ENCODE peak calls at places on chromosomes 3 and 15, in nine cellular contexts. One of them, this sample, is unnamed.

GRCh38 chr15:70328137-70329115 is 230.7 kb upstream of the TLE3 start:
- DNase-seq in A549: no peak
- DNase-seq in Karpas-422: no peak
- DNase-seq in substantia nigra: no peak
- DNase-seq in CD8-positive, alpha-beta memory T cell: no peak
- DNase-seq in adrenal gland: peak; percentile 62
- DNase-seq in tibial nerve: peak; percentile 58
- DNase-seq in H9: no peak
- DNase-seq in transverse colon: peak; percentile 43
- DNase-seq in this sample: peak; percentile 64

GRCh38 chr15:58433597-58434333 is 2.0 kb downstream of the LIPC start:
- DNase-seq in A549: no peak
- DNase-seq in Karpas-422: no peak
- DNase-seq in substantia nigra: no peak
- DNase-seq in CD8-positive, alpha-beta memory T cell: no peak
- DNase-seq in adrenal gland: peak; percentile 56
- DNase-seq in tibial nerve: no peak
- DNase-seq in H9: no peak
- DNase-seq in transverse colon: no peak
- DNase-seq in this sample: peak; percentile 84

GRCh38 chr3:30914696-30915095 is 20.2 kb upstream of the GADL1 start:
- DNase-seq in A549: no peak
- DNase-seq in Karpas-422: no peak
- DNase-seq in substantia nigra: no peak
- DNase-seq in CD8-positive, alpha-beta memory T cell: no peak
- DNase-seq in adrenal gland: no peak
- DNase-seq in tibial nerve: no peak
- DNase-seq in H9: no peak
- DNase-seq in transverse colon: no peak
- DNase-seq in this sample: no peak

GRCh38 chr3:151371531-151371930 is 13.0 kb downstream of the P2RY12 start:
- DNase-seq in A549: no peak
- DNase-seq in Karpas-422: no peak
- DNase-seq in substantia nigra: no peak
- DNase-seq in CD8-positive, alpha-beta memory T cell: no peak
- DNase-seq in adrenal gland: no peak
- DNase-seq in tibial nerve: no peak
- DNase-seq in H9: no peak
- DNase-seq in transverse colon: no peak
- DNase-seq in this sample: no peak

GRCh38 chr3:187319699-187320302 is 28.3 kb upstream of the MASP1 start:
- DNase-seq in A549: peak; percentile 33
- DNase-seq in Karpas-422: peak; percentile 92
- DNase-seq in substantia nigra: peak; percentile 51
- DNase-seq in CD8-positive, alpha-beta memory T cell: peak; percentile 30
- DNase-seq in adrenal gland: peak; percentile 92
- DNase-seq in tibial nerve: peak; percentile 59
- DNase-seq in H9: peak; percentile 85
- DNase-seq in transverse colon: peak; percentile 76
- DNase-seq in this sample: no peak

GRCh38 chr3:182259579-182259978 is 533.7 kb upstream of the ATP11B start:
- DNase-seq in A549: no peak
- DNase-seq in Karpas-422: no peak
- DNase-seq in substantia nigra: peak; percentile 46
- DNase-seq in CD8-positive, alpha-beta memory T cell: no peak
- DNase-seq in adrenal gland: no peak
- DNase-seq in tibial nerve: peak; percentile 37
- DNase-seq in H9: peak; percentile 66
- DNase-seq in transverse colon: no peak
- DNase-seq in this sample: no peak

GRCh38 chr15:77753238-77753873 is 120.6 kb upstream of the LINGO1 start:
- DNase-seq in A549: no peak
- DNase-seq in Karpas-422: peak; percentile 63
- DNase-seq in substantia nigra: no peak
- DNase-seq in CD8-positive, alpha-beta memory T cell: no peak
- DNase-seq in adrenal gland: no peak
- DNase-seq in tibial nerve: no peak
- DNase-seq in H9: peak; percentile 70
- DNase-seq in transverse colon: no peak
- DNase-seq in this sample: no peak

GRCh38 chr3:50205719-50206276 is 727 bp downstream of the SLC38A3 start:
- DNase-seq in A549: no peak
- DNase-seq in Karpas-422: peak; percentile 66
- DNase-seq in substantia nigra: peak; percentile 15
- DNase-seq in CD8-positive, alpha-beta memory T cell: no peak
- DNase-seq in adrenal gland: no peak
- DNase-seq in tibial nerve: no peak
- DNase-seq in H9: peak; percentile 86
- DNase-seq in transverse colon: peak; percentile 26
- DNase-seq in this sample: no peak

GRCh38 chr3:188391597-188391996 is 237.6 kb downstream of the LPP start:
- DNase-seq in A549: no peak
- DNase-seq in Karpas-422: no peak
- DNase-seq in substantia nigra: no peak
- DNase-seq in CD8-positive, alpha-beta memory T cell: no peak
- DNase-seq in adrenal gland: no peak
- DNase-seq in tibial nerve: no peak
- DNase-seq in H9: no peak
- DNase-seq in transverse colon: no peak
- DNase-seq in this sample: no peak

GRCh38 chr3:194330579-194330978 is 20.5 kb downstream of the CPN2 start:
- DNase-seq in A549: no peak
- DNase-seq in Karpas-422: no peak
- DNase-seq in substantia nigra: no peak
- DNase-seq in CD8-positive, alpha-beta memory T cell: no peak
- DNase-seq in adrenal gland: peak; percentile 73
- DNase-seq in tibial nerve: no peak
- DNase-seq in H9: no peak
- DNase-seq in transverse colon: no peak
- DNase-seq in this sample: no peak

GRCh38 chr15:57502116-57502515 is 89.6 kb upstream of the MYZAP start:
- DNase-seq in A549: no peak
- DNase-seq in Karpas-422: no peak
- DNase-seq in substantia nigra: no peak
- DNase-seq in CD8-positive, alpha-beta memory T cell: no peak
- DNase-seq in adrenal gland: no peak
- DNase-seq in tibial nerve: no peak
- DNase-seq in H9: no peak
- DNase-seq in transverse colon: no peak
- DNase-seq in this sample: no peak

GRCh38 chr3:172135766-172136729 is 96.7 kb downstream of the FNDC3B start:
- DNase-seq in A549: no peak
- DNase-seq in Karpas-422: no peak
- DNase-seq in substantia nigra: no peak
- DNase-seq in CD8-positive, alpha-beta memory T cell: no peak
- DNase-seq in adrenal gland: no peak
- DNase-seq in tibial nerve: no peak
- DNase-seq in H9: peak; percentile 63
- DNase-seq in transverse colon: no peak
- DNase-seq in this sample: no peak

GRCh38 chr3:27638604-27639003 is 83.5 kb downstream of the EOMES start:
- DNase-seq in A549: no peak
- DNase-seq in Karpas-422: no peak
- DNase-seq in substantia nigra: no peak
- DNase-seq in CD8-positive, alpha-beta memory T cell: no peak
- DNase-seq in adrenal gland: no peak
- DNase-seq in tibial nerve: no peak
- DNase-seq in H9: no peak
- DNase-seq in transverse colon: no peak
- DNase-seq in this sample: no peak

GRCh38 chr3:20141841-20142240 is 44.2 kb downstream of the SGO1 start:
- DNase-seq in A549: no peak
- DNase-seq in Karpas-422: no peak
- DNase-seq in substantia nigra: peak; percentile 81
- DNase-seq in CD8-positive, alpha-beta memory T cell: no peak
- DNase-seq in adrenal gland: no peak
- DNase-seq in tibial nerve: peak; percentile 29
- DNase-seq in H9: peak; percentile 36
- DNase-seq in transverse colon: no peak
- DNase-seq in this sample: no peak

DNA sequence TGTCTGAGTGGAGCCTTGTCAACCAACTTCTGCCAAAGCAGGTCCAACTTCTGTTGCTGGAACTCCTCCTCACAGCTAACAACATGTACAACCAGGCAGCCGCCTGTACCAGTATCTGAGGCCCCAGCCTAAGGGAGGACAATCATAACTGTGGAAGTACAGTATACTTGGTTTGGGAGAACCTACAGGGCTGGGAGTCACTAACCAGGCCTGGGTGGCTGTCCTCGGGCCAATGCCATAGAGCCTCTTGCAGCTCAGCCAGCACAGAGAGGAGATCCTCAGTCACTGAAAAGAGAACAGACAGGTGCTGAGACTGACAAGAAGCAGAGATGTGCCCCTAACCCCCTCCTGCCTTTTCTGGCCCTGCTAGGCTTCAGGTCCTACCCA is 1.2 kb downstream of the DALRD3 start:
- DNase-seq in A549: no peak
- DNase-seq in Karpas-422: no peak
- DNase-seq in substantia nigra: no peak
- DNase-seq in CD8-positive, alpha-beta memory T cell: no peak
- DNase-seq in adrenal gland: no peak
- DNase-seq in tibial nerve: no peak
- DNase-seq in H9: no peak
- DNase-seq in transverse colon: no peak
- DNase-seq in this sample: no peak
- H3K27ac ChIP-seq in A549: peak overlapping the region; percentile 93
- H3K27ac ChIP-seq in Karpas-422: peak overlapping the region; percentile 93
- H3K27ac ChIP-seq in substantia nigra: no peak overlapping the region
- H3K27ac ChIP-seq in CD8-positive, alpha-beta memory T cell: no peak overlapping the region
- H3K27ac ChIP-seq in adrenal gland: peak overlapping the region; percentile 73
- H3K27ac ChIP-seq in tibial nerve: peak overlapping the region; percentile 85
- H3K27ac ChIP-seq in H9: no peak overlapping the region
- H3K27ac ChIP-seq in transverse colon: peak overlapping the region; percentile 99
- H3K27ac ChIP-seq in this sample: peak overlapping the region; percentile 70

GRCh38 chr3:52546111-52546901 is 9.9 kb downstream of the UQCC5 start:
- DNase-seq in A549: no peak
- DNase-seq in Karpas-422: no peak
- DNase-seq in substantia nigra: no peak
- DNase-seq in CD8-positive, alpha-beta memory T cell: no peak
- DNase-seq in adrenal gland: no peak
- DNase-seq in tibial nerve: no peak
- DNase-seq in H9: no peak
- DNase-seq in transverse colon: no peak
- DNase-seq in this sample: no peak
- H3K27ac ChIP-seq in A549: no peak overlapping the region
- H3K27ac ChIP-seq in Karpas-422: no peak overlapping the region
- H3K27ac ChIP-seq in substantia nigra: peak overlapping the region; percentile 39
- H3K27ac ChIP-seq in CD8-positive, alpha-beta memory T cell: no peak overlapping the region
- H3K27ac ChIP-seq in adrenal gland: no peak overlapping the region
- H3K27ac ChIP-seq in tibial nerve: no peak overlapping the region
- H3K27ac ChIP-seq in H9: no peak overlapping the region
- H3K27ac ChIP-seq in transverse colon: no peak overlapping the region
- H3K27ac ChIP-seq in this sample: no peak overlapping the region

DNA sequence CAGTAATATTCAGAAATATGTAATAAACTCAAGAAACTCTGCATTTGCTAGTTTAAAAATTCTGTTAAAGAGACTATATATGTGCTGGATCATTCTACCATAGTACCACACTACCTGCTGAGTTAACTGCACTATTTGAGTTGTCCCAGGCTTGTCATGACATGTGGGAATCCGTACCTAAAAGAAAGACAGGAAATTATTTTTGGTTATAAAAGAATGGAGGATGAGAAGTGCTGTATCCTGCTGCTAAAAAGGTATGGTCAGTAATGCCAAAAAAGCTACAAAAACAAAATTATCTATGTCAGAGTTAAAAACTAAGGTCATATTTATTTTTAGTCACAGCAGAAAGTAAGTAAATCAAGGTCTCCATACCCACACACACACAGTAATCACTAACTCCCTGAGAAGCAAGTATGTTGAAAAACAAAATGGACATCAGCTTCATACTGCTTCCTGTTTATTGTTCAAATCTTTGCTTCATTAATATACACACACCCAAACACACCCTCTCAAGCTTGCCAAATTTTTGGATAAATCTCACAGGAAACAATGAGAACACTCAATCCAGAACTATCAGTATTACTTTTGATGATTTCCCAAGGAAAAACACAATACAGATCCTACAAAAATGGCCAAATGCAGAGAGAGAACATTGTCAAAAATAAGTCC is 33.7 kb downstream of the DENND6A start:
- DNase-seq in A549: no peak
- DNase-seq in Karpas-422: no peak
- DNase-seq in substantia nigra: no peak
- DNase-seq in CD8-positive, alpha-beta memory T cell: no peak
- DNase-seq in adrenal gland: no peak
- DNase-seq in tibial nerve: no peak
- DNase-seq in H9: no peak
- DNase-seq in transverse colon: no peak
- DNase-seq in this sample: no peak
- H3K27ac ChIP-seq in A549: no peak overlapping the region
- H3K27ac ChIP-seq in Karpas-422: no peak overlapping the region
- H3K27ac ChIP-seq in substantia nigra: no peak overlapping the region
- H3K27ac ChIP-seq in CD8-positive, alpha-beta memory T cell: no peak overlapping the region
- H3K27ac ChIP-seq in adrenal gland: peak overlapping the region; percentile 35
- H3K27ac ChIP-seq in tibial nerve: peak overlapping the region; percentile 31
- H3K27ac ChIP-seq in H9: peak overlapping the region; percentile 9
- H3K27ac ChIP-seq in transverse colon: no peak overlapping the region
- H3K27ac ChIP-seq in this sample: no peak overlapping the region

GRCh38 chr3:135161425-135161824 is 366.4 kb downstream of the EPHB1 start:
- DNase-seq in A549: no peak
- DNase-seq in Karpas-422: no peak
- DNase-seq in substantia nigra: no peak
- DNase-seq in CD8-positive, alpha-beta memory T cell: no peak
- DNase-seq in adrenal gland: no peak
- DNase-seq in tibial nerve: no peak
- DNase-seq in H9: peak; percentile 41
- DNase-seq in transverse colon: no peak
- DNase-seq in this sample: no peak

GRCh38 chr3:135168822-135169221 is 373.8 kb downstream of the EPHB1 start:
- DNase-seq in A549: no peak
- DNase-seq in Karpas-422: no peak
- DNase-seq in substantia nigra: no peak
- DNase-seq in CD8-positive, alpha-beta memory T cell: no peak
- DNase-seq in adrenal gland: no peak
- DNase-seq in tibial nerve: no peak
- DNase-seq in H9: no peak
- DNase-seq in transverse colon: no peak
- DNase-seq in this sample: no peak

GRCh38 chr3:135163701-135164100 is 368.6 kb downstream of the EPHB1 start:
- DNase-seq in A549: no peak
- DNase-seq in Karpas-422: no peak
- DNase-seq in substantia nigra: no peak
- DNase-seq in CD8-positive, alpha-beta memory T cell: no peak
- DNase-seq in adrenal gland: no peak
- DNase-seq in tibial nerve: no peak
- DNase-seq in H9: no peak
- DNase-seq in transverse colon: no peak
- DNase-seq in this sample: no peak

GRCh38 chr3:135166266-135166825 is 371.3 kb downstream of the EPHB1 start:
- DNase-seq in A549: no peak
- DNase-seq in Karpas-422: no peak
- DNase-seq in substantia nigra: no peak
- DNase-seq in CD8-positive, alpha-beta memory T cell: no peak
- DNase-seq in adrenal gland: no peak
- DNase-seq in tibial nerve: no peak
- DNase-seq in H9: no peak
- DNase-seq in transverse colon: no peak
- DNase-seq in this sample: no peak

DNA sequence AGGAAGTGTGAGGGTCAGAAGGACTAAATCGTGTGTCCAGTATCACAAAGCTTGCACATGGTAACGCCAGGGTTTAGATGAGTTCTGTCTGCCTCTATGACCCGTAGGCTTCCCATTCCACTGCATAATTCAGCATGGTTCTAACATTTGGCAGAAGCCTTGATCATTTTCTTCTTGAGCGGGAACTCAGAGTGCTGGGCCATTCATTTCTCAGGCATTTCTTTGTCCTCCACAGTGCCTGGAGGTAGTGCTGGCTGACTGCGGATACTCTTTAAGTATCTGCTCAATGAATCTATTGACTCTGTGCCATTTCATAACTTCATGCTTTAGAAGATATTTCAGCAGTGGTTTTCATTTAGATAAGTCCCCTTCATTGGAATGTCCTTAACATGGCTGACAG is 370.2 kb downstream of the EPHB1 start:
- DNase-seq in A549: no peak
- DNase-seq in Karpas-422: no peak
- DNase-seq in substantia nigra: no peak
- DNase-seq in CD8-positive, alpha-beta memory T cell: no peak
- DNase-seq in adrenal gland: no peak
- DNase-seq in tibial nerve: no peak
- DNase-seq in H9: no peak
- DNase-seq in transverse colon: no peak
- DNase-seq in this sample: no peak
- H3K27ac ChIP-seq in A549: no peak overlapping the region
- H3K27ac ChIP-seq in Karpas-422: no peak overlapping the region
- H3K27ac ChIP-seq in substantia nigra: peak overlapping the region; percentile 15
- H3K27ac ChIP-seq in CD8-positive, alpha-beta memory T cell: no peak overlapping the region
- H3K27ac ChIP-seq in adrenal gland: no peak overlapping the region
- H3K27ac ChIP-seq in tibial nerve: no peak overlapping the region
- H3K27ac ChIP-seq in H9: no peak overlapping the region
- H3K27ac ChIP-seq in transverse colon: no peak overlapping the region
- H3K27ac ChIP-seq in this sample: no peak overlapping the region

This sample was measured in vagina.